ENCODE peak calls at places on chromosomes 13 and 19, in six cellular contexts. C is heart left ventricle; G is tibial nerve; Y is CD4-positive, CD25-positive, alpha-beta regulatory T cell; W is dorsolateral prefrontal cortex; M is cardiac muscle cell. B is an unnamed sample.

GRCh38 chr13:55577082-55577846 is 1563.5 kb upstream of the PRR20A start:
- DNase-seq in C (no peak), G (no peak), Y (no peak), W (no peak), M (no peak), B (no peak)

GRCh38 chr13:109747524-109747923 is 38.9 kb downstream of the IRS2 start:
- DNase-seq in C (no peak), G (no peak), Y (no peak), W (no peak), M (no peak), B (no peak)

GRCh38 chr13:21871919-21872318 is 201.0 kb downstream of the FGF9 start:
- DNase-seq in C (no peak), G (no peak), Y (no peak), W (no peak), M (no peak), B (no peak)

GRCh38 chr19:13951799-13952153 is 533 bp upstream of the DCAF15 start:
- DNase-seq in C (no peak), G (no peak), Y (no peak), W (no peak), M (no peak), B (no peak)

GRCh38 chr13:110306960-110307696 is at the start of the genes COL4A1 and COL4A2:
- DNase-seq in C (peak), G (peak), Y (no peak), W (no peak), M (peak), B (no peak)

GRCh38 chr19:47111081-47111589 is 2.4 kb downstream of the ZC3H4 start:
- DNase-seq in C (no peak), G (no peak), Y (peak), W (no peak), M (no peak), B (peak)

GRCh38 chr13:109880371-109881346 is 94.3 kb upstream of the IRS2 start:
- DNase-seq in C (no peak), G (no peak), Y (no peak), W (no peak), M (no peak), B (no peak)

GRCh38 chr19:6241056-6241455 is 38.7 kb downstream of the MLLT1 start:
- DNase-seq in C (no peak), G (no peak), Y (no peak), W (peak), M (no peak), B (no peak)

GRCh38 chr19:12773571-12773970 is 1.8 kb downstream of the HOOK2 start:
- DNase-seq in C (peak), G (no peak), Y (peak), W (no peak), M (no peak), B (no peak)

GRCh38 chr13:99436013-99436412 is 65.3 kb upstream of the TM9SF2 start:
- DNase-seq in C (no peak), G (no peak), Y (no peak), W (no peak), M (no peak), B (no peak)

GRCh38 chr19:21934593-21934992 is 76.2 kb downstream of the ZNF208 start:
- DNase-seq in C (no peak), G (no peak), Y (no peak), W (no peak), M (no peak), B (no peak)

GRCh38 chr13:45768668-45769067 is 66.5 kb downstream of the CBY2 start:
- DNase-seq in C (no peak), G (no peak), Y (no peak), W (no peak), M (no peak), B (no peak)

GRCh38 chr13:30829145-30829544 is 76.9 kb upstream of the MEDAG start:
- DNase-seq in C (no peak), G (no peak), Y (no peak), W (no peak), M (peak), B (no peak)

GRCh38 chr13:21583496-21583895 is 20.5 kb downstream of the MICU2 start:
- DNase-seq in C (no peak), G (no peak), Y (no peak), W (no peak), M (peak), B (no peak)

GRCh38 chr13:41224113-41225110 is 30.0 kb upstream of the KBTBD7 start:
- DNase-seq in C (no peak), G (no peak), Y (no peak), W (no peak), M (peak), B (no peak)

GRCh38 chr13:51958217-51958547 is 53.1 kb downstream of the ATP7B start:
- DNase-seq in C (no peak), G (no peak), Y (no peak), W (no peak), M (no peak), B (no peak)

GRCh38 chr13:75251188-75251587 is 230.8 kb downstream of the TBC1D4 start:
- DNase-seq in C (no peak), G (no peak), Y (no peak), W (no peak), M (peak), B (no peak)

GRCh38 chr13:40023608-40024577 is 368.4 kb downstream of the COG6 start:
- DNase-seq in C (no peak), G (no peak), Y (no peak), W (no peak), M (no peak), B (no peak)

GRCh38 chr19:57171551-57172081 is 4.3 kb upstream of the DUXA start:
- DNase-seq in C (peak), G (peak), Y (no peak), W (peak), M (peak), B (peak)

GRCh38 chr19:18869781-18870530 is 26.0 kb downstream of the CERS1 start:
- DNase-seq in C (no peak), G (no peak), Y (no peak), W (no peak), M (no peak), B (no peak)

GRCh38 chr19:12984683-12985048 is 10.6 kb upstream of the NFIX start:
- DNase-seq in C (peak), G (no peak), Y (no peak), W (no peak), M (no peak), B (no peak)

GRCh38 chr19:35858311-35858710 is 1.6 kb downstream of the KIRREL2 start:
- DNase-seq in C (no peak), G (no peak), Y (no peak), W (no peak), M (no peak), B (no peak)

GRCh38 chr13:42633495-42633894 is 59.5 kb downstream of the TNFSF11 start:
- DNase-seq in C (no peak), G (no peak), Y (no peak), W (no peak), M (no peak), B (no peak)

GRCh38 chr13:94548382-94549240 is 47.3 kb downstream of the TGDS start:
- DNase-seq in C (peak), G (peak), Y (peak), W (peak), M (peak), B (peak)

GRCh38 chr13:65783383-65783782 is 1446.8 kb downstream of the PCDH9 start:
- DNase-seq in C (no peak), G (no peak), Y (no peak), W (no peak), M (no peak), B (no peak)

GRCh38 chr13:82480415-82480814 is 1401.9 kb downstream of the SLITRK1 start:
- DNase-seq in C (no peak), G (no peak), Y (no peak), W (no peak), M (no peak), B (no peak)

GRCh38 chr19:42076375-42076944 is 494 bp downstream of the ZNF574 start:
- DNase-seq in C (peak), G (peak), Y (peak), W (no peak), M (no peak), B (no peak)

GRCh38 chr13:84439108-84439507 is 556.8 kb upstream of the SLITRK1 start:
- DNase-seq in C (no peak), G (no peak), Y (no peak), W (no peak), M (peak), B (no peak)

GRCh38 chr19:18098891-18099622 is 1.5 kb downstream of the MAST3 start:
- DNase-seq in C (no peak), G (no peak), Y (peak), W (peak), M (no peak), B (no peak)

GRCh38 chr13:47033216-47033615 is 136.4 kb upstream of the HTR2A start:
- DNase-seq in C (no peak), G (no peak), Y (no peak), W (no peak), M (peak), B (no peak)

GRCh38 chr19:53132231-53132991 is at the start of gene ZNF415:
- DNase-seq in C (peak), G (peak), Y (peak), W (peak), M (peak), B (no peak)

GRCh38 chr19:8905342-8905741 is 73.2 kb downstream of the MBD3L1 start:
- DNase-seq in C (no peak), G (no peak), Y (no peak), W (no peak), M (no peak), B (no peak)

GRCh38 chr19:19823916-19824315 is 2.4 kb upstream of the ZNF506 start:
- DNase-seq in C (no peak), G (no peak), Y (no peak), W (no peak), M (no peak), B (no peak)

GRCh38 chr13:111142472-111142871 is 27.4 kb downstream of the ARHGEF7 start:
- DNase-seq in C (no peak), G (no peak), Y (no peak), W (no peak), M (no peak), B (no peak)

GRCh38 chr19:40588110-40588854 is 11.6 kb downstream of the SHKBP1 start:
- DNase-seq in C (no peak), G (no peak), Y (no peak), W (no peak), M (peak), B (no peak)

GRCh38 chr19:39915101-39915847 is 19.2 kb downstream of the FCGBP start:
- DNase-seq in C (no peak), G (no peak), Y (no peak), W (no peak), M (no peak), B (no peak)

GRCh38 chr19:17711851-17712250 is 7.4 kb upstream of the MAP1S start:
- DNase-seq in C (no peak), G (no peak), Y (no peak), W (no peak), M (no peak), B (no peak)

GRCh38 chr13:98475521-98475920 is 101.4 kb downstream of the STK24 start:
- DNase-seq in C (no peak), G (no peak), Y (no peak), W (no peak), M (peak), B (no peak)

GRCh38 chr19:13212759-13213330 is 62.6 kb downstream of the IER2 start:
- DNase-seq in C (peak), G (peak), Y (peak), W (no peak), M (peak), B (peak)

GRCh38 chr13:51816604-51817254 is 12.8 kb upstream of the DHRS12 start:
- DNase-seq in C (no peak), G (no peak), Y (no peak), W (no peak), M (no peak), B (no peak)

GRCh38 chr19:51903192-51903591 is 1.6 kb downstream of the ZNF649 start:
- DNase-seq in C (no peak), G (no peak), Y (no peak), W (peak), M (no peak), B (no peak)
- H3K4me3 ChIP-seq in C (peak), G (peak), Y (peak), W (peak), M (peak), B (peak)

GRCh38 chr19:51128227-51128626 is 3.5 kb downstream of the SIGLEC9 start:
- DNase-seq in C (no peak), G (no peak), Y (no peak), W (no peak), M (no peak), B (no peak)
- H3K4me3 ChIP-seq in C (no peak), G (no peak), Y (no peak), W (no peak), M (no peak), B (no peak)

GRCh38 chr19:48633148-48634035 is 3.8 kb downstream of the DBP start:
- DNase-seq in C (peak), G (no peak), Y (no peak), W (no peak), M (no peak), B (no peak)

GRCh38 chr19:48635263-48635965 is 1.8 kb downstream of the DBP start:
- DNase-seq in C (peak), G (peak), Y (peak), W (no peak), M (peak), B (peak)

GRCh38 chr19:48632692-48633147 is 4.5 kb downstream of the DBP start:
- DNase-seq in C (no peak), G (no peak), Y (no peak), W (no peak), M (no peak), B (no peak)

GRCh38 chr19:48634424-48635262 is 2.5 kb downstream of the DBP start:
- DNase-seq in C (peak), G (peak), Y (peak), W (peak), M (peak), B (peak)

GRCh38 chr19:48634036-48634342 is 3.2 kb downstream of the DBP start:
- DNase-seq in C (no peak), G (no peak), Y (no peak), W (no peak), M (no peak), B (no peak)
- H3K4me3 ChIP-seq in C (peak), G (no peak), Y (peak), W (peak), M (no peak), B (peak)

GRCh38 chr19:3397266-3398022 is 31.1 kb downstream of the NFIC start:
- DNase-seq in C (peak), G (no peak), Y (no peak), W (peak), M (peak), B (no peak)
- H3K4me3 ChIP-seq in C (no peak), G (peak), Y (no peak), W (no peak), M (no peak), B (no peak)

DNA sequence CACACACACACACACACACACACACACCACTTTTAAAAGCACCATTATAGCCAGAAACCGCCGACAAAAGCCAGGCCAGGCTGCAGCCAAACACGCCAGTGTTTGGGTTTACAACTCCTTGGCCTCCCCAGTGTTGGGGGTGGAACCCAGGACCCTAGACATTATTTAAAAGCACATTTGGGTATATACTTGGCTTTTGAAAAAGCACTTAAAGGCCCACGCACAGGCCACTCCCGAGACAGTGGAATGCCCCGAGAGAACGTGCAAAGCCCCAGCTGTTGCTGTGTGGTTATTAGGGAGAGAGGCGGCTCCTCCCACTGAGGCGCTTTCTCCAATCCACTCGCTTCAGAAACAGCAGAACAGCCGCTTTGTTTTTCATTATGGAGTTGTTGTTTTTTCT is 38.2 kb downstream of the GGACT start:
- DNase-seq in C (peak), G (no peak), Y (no peak), W (no peak), M (peak), B (no peak)
- H3K4me3 ChIP-seq in C (no peak), G (peak), Y (no peak), W (peak), M (no peak), B (no peak)

B was measured in naive thymus-derived CD4-positive, alpha-beta T cell.